ENCODE peak calls at places on chromosomes 7 and 10, in nine cellular contexts. K, N, Q, P, E, R, W, A and L are unnamed samples.
A peak's percentile ranks its signal among the peaks of the same experiment; 100 is the strongest.

GRCh38 chr10:120632047-120632446 is 175.0 kb downstream of the PLPP4 start:
- DNase-seq in W (no peak), K (no peak), A (peak; percentile 36), P (no peak), Q (no peak), E (no peak), N (no peak), R (no peak), L (no peak)

GRCh38 chr7:4751398-4751947 is 23.9 kb upstream of the AP5Z1 start:
- DNase-seq in Q (no peak), R (no peak), K (no peak), A (no peak), N (peak; percentile 39), E (no peak), P (no peak), W (no peak), L (no peak)

GRCh38 chr7:151046603-151047573 is 1.4 kb upstream of the ASIC3 start:
- DNase-seq in Q (no peak), N (no peak), W (no peak), P (no peak), E (no peak), K (peak; percentile 95), A (peak; percentile 89), R (no peak), L (peak; percentile 80)

GRCh38 chr7:17991866-17992648 is 35.6 kb downstream of the PRPS1L1 start:
- DNase-seq in P (no peak), Q (no peak), R (peak; percentile 44), N (no peak), E (no peak), K (peak; percentile 50), A (no peak), W (peak; percentile 68), L (no peak)

GRCh38 chr10:102635377-102635776 is 8.9 kb upstream of the TRIM8 start:
- DNase-seq in A (no peak), K (no peak), W (no peak), N (no peak), E (no peak), P (no peak), R (no peak), Q (no peak), L (no peak)

GRCh38 chr7:35869810-35870209 is 69.0 kb downstream of the SEPTIN7 start:
- DNase-seq in N (no peak), Q (no peak), R (no peak), P (no peak), A (no peak), W (no peak), E (no peak), K (no peak), L (no peak)

GRCh38 chr10:11177926-11178453 is 160.3 kb downstream of the CELF2 start:
- DNase-seq in E (no peak), W (peak; percentile 65), R (peak; percentile 41), P (no peak), K (no peak), A (no peak), N (no peak), Q (no peak), L (no peak)

GRCh38 chr10:26890956-26891355 is 30.2 kb upstream of the ABI1 start:
- DNase-seq in A (peak; percentile 42), Q (peak; percentile 24), N (no peak), K (peak; percentile 49), R (peak; percentile 73), E (no peak), W (peak; percentile 76), P (no peak), L (peak; percentile 61)

GRCh38 chr10:20004087-20004523 is 187.9 kb downstream of the PLXDC2 start:
- DNase-seq in K (peak; percentile 11), W (no peak), A (peak; percentile 21), Q (no peak), P (no peak), N (no peak), R (peak; percentile 28), E (no peak), L (no peak)

GRCh38 chr7:74479961-74480829 is 26.5 kb downstream of the GTF2IRD1 start:
- DNase-seq in W (no peak), K (peak; percentile 93), N (peak; percentile 58), R (peak; percentile 79), E (no peak), Q (peak; percentile 91), P (no peak), A (peak; percentile 95), L (peak; percentile 63)

GRCh38 chr7:48078470-48078869 is 10.6 kb upstream of the UPP1 start:
- DNase-seq in R (peak; percentile 29), P (no peak), K (no peak), W (no peak), E (no peak), Q (no peak), A (no peak), N (no peak), L (no peak)

GRCh38 chr10:71351628-71352319 is 32.7 kb downstream of the SLC29A3 start:
- DNase-seq in A (no peak), K (no peak), P (no peak), Q (no peak), W (no peak), R (peak; percentile 66), N (no peak), E (no peak), L (no peak)

GRCh38 chr10:59240581-59241183 is 64.2 kb downstream of the PHYHIPL start:
- DNase-seq in P (no peak), A (peak; percentile 36), K (peak; percentile 9), Q (no peak), N (no peak), W (peak; percentile 4), R (no peak), E (no peak), L (peak; percentile 34)

GRCh38 chr10:42640610-42641229 is 2.4 kb upstream of the ZNF33B start:
- DNase-seq in A (no peak), Q (no peak), W (no peak), N (no peak), R (peak; percentile 48), P (no peak), E (no peak), K (no peak), L (no peak)